ENCODE peak calls at places on chromosomes 7 and 10, in seven cellular contexts. One of them, this sample, is unnamed.

GRCh38 chr7:71311576-71311975 is 179.6 kb downstream of the GALNT17 start:
- DNase-seq in Panc1: no peak
- DNase-seq in type B pancreatic cell: no peak
- DNase-seq in neural progenitor cell: no peak
- DNase-seq in left ventricle myocardium inferior: no peak
- DNase-seq in fibroblast of lung: no peak
- DNase-seq in fibroblast of mammary gland: no peak
- DNase-seq in this sample: no peak

GRCh38 chr7:141076377-141076776 is 2.5 kb downstream of the TMEM178B start:
- DNase-seq in fibroblast of mammary gland: no peak
- DNase-seq in fibroblast of lung: no peak
- DNase-seq in type B pancreatic cell: no peak
- DNase-seq in neural progenitor cell: peak; percentile 79
- DNase-seq in left ventricle myocardium inferior: no peak
- DNase-seq in Panc1: no peak
- DNase-seq in this sample: peak; percentile 4

GRCh38 chr7:33903770-33904679 is 1.3 kb upstream of the BMPER start:
- DNase-seq in left ventricle myocardium inferior: peak; percentile 41
- DNase-seq in neural progenitor cell: peak; percentile 77
- DNase-seq in fibroblast of lung: peak; percentile 42
- DNase-seq in fibroblast of mammary gland: peak; percentile 75
- DNase-seq in type B pancreatic cell: no peak
- DNase-seq in Panc1: no peak
- DNase-seq in this sample: peak; percentile 41

GRCh38 chr10:85900060-85900459 is 466.5 kb downstream of the GRID1 start:
- DNase-seq in neural progenitor cell: no peak
- DNase-seq in left ventricle myocardium inferior: no peak
- DNase-seq in Panc1: no peak
- DNase-seq in fibroblast of mammary gland: no peak
- DNase-seq in type B pancreatic cell: no peak
- DNase-seq in fibroblast of lung: no peak
- DNase-seq in this sample: no peak

GRCh38 chr10:71975087-71975890 is 11.1 kb downstream of the CHST3 start:
- DNase-seq in left ventricle myocardium inferior: peak; percentile 69
- DNase-seq in fibroblast of lung: no peak
- DNase-seq in type B pancreatic cell: no peak
- DNase-seq in neural progenitor cell: no peak
- DNase-seq in fibroblast of mammary gland: no peak
- DNase-seq in Panc1: no peak
- DNase-seq in this sample: no peak

GRCh38 chr7:107430057-107430456 is 39.8 kb upstream of the GPR22 start:
- DNase-seq in neural progenitor cell: no peak
- DNase-seq in Panc1: no peak
- DNase-seq in left ventricle myocardium inferior: no peak
- DNase-seq in type B pancreatic cell: no peak
- DNase-seq in fibroblast of lung: no peak
- DNase-seq in fibroblast of mammary gland: no peak
- DNase-seq in this sample: no peak

GRCh38 chr10:77390481-77390891 is 247.1 kb downstream of the KCNMA1 start:
- DNase-seq in type B pancreatic cell: no peak
- DNase-seq in fibroblast of lung: no peak
- DNase-seq in neural progenitor cell: no peak
- DNase-seq in fibroblast of mammary gland: no peak
- DNase-seq in left ventricle myocardium inferior: no peak
- DNase-seq in Panc1: no peak
- DNase-seq in this sample: no peak

GRCh38 chr7:55369427-55369826 is 4.3 kb downstream of the LANCL2 start:
- DNase-seq in neural progenitor cell: no peak
- DNase-seq in fibroblast of lung: peak; percentile 79
- DNase-seq in Panc1: no peak
- DNase-seq in left ventricle myocardium inferior: no peak
- DNase-seq in fibroblast of mammary gland: peak; percentile 97
- DNase-seq in type B pancreatic cell: no peak
- DNase-seq in this sample: peak; percentile 78

GRCh38 chr7:136923111-136923510 is 54.7 kb downstream of the CHRM2 start:
- DNase-seq in left ventricle myocardium inferior: no peak
- DNase-seq in neural progenitor cell: no peak
- DNase-seq in fibroblast of lung: peak; percentile 15
- DNase-seq in fibroblast of mammary gland: peak; percentile 30
- DNase-seq in type B pancreatic cell: no peak
- DNase-seq in Panc1: no peak
- DNase-seq in this sample: peak; percentile 92

GRCh38 chr7:125670926-125671572 is 741.4 kb upstream of the POT1 start:
- DNase-seq in fibroblast of mammary gland: peak; percentile 20
- DNase-seq in type B pancreatic cell: no peak
- DNase-seq in fibroblast of lung: peak; percentile 33
- DNase-seq in Panc1: peak; percentile 30
- DNase-seq in left ventricle myocardium inferior: no peak
- DNase-seq in neural progenitor cell: peak; percentile 50
- DNase-seq in this sample: peak; percentile 74

GRCh38 chr10:46558411-46559185 is 2.1 kb upstream of the GPRIN2 start:
- DNase-seq in fibroblast of mammary gland: no peak
- DNase-seq in left ventricle myocardium inferior: no peak
- DNase-seq in Panc1: no peak
- DNase-seq in neural progenitor cell: no peak
- DNase-seq in type B pancreatic cell: peak; percentile 71
- DNase-seq in fibroblast of lung: no peak
- DNase-seq in this sample: no peak

GRCh38 chr10:987906-988666 is at the start of gene GTPBP4:
- DNase-seq in Panc1: peak; percentile 69
- DNase-seq in fibroblast of lung: peak; percentile 97
- DNase-seq in left ventricle myocardium inferior: peak; percentile 99
- DNase-seq in type B pancreatic cell: peak; percentile 96
- DNase-seq in fibroblast of mammary gland: peak; percentile 97
- DNase-seq in neural progenitor cell: peak; percentile 98
- DNase-seq in this sample: peak; percentile 98

GRCh38 chr10:81876253-81876731 is 1.3 kb downstream of the NRG3 start:
- DNase-seq in fibroblast of lung: no peak
- DNase-seq in left ventricle myocardium inferior: no peak
- DNase-seq in type B pancreatic cell: no peak
- DNase-seq in Panc1: no peak
- DNase-seq in neural progenitor cell: peak; percentile 78
- DNase-seq in fibroblast of mammary gland: no peak
- DNase-seq in this sample: no peak

GRCh38 chr7:73973091-73973490 is 54.9 kb upstream of the ELN start:
- DNase-seq in fibroblast of lung: no peak
- DNase-seq in type B pancreatic cell: peak; percentile 59
- DNase-seq in neural progenitor cell: no peak
- DNase-seq in fibroblast of mammary gland: no peak
- DNase-seq in left ventricle myocardium inferior: peak; percentile 54
- DNase-seq in Panc1: no peak
- DNase-seq in this sample: no peak

GRCh38 chr7:73972614-73973013 is 55.4 kb upstream of the ELN start:
- DNase-seq in left ventricle myocardium inferior: no peak
- DNase-seq in neural progenitor cell: no peak
- DNase-seq in fibroblast of mammary gland: no peak
- DNase-seq in fibroblast of lung: no peak
- DNase-seq in type B pancreatic cell: peak; percentile 45
- DNase-seq in Panc1: no peak
- DNase-seq in this sample: no peak

GRCh38 chr7:73971315-73971700 is 56.7 kb upstream of the ELN start:
- DNase-seq in neural progenitor cell: no peak
- DNase-seq in Panc1: no peak
- DNase-seq in fibroblast of lung: no peak
- DNase-seq in left ventricle myocardium inferior: no peak
- DNase-seq in type B pancreatic cell: no peak
- DNase-seq in fibroblast of mammary gland: no peak
- DNase-seq in this sample: no peak

GRCh38 chr7:73970801-73971229 is 57.2 kb upstream of the ELN start:
- DNase-seq in Panc1: no peak
- DNase-seq in fibroblast of lung: no peak
- DNase-seq in fibroblast of mammary gland: no peak
- DNase-seq in type B pancreatic cell: no peak
- DNase-seq in left ventricle myocardium inferior: no peak
- DNase-seq in neural progenitor cell: no peak
- DNase-seq in this sample: no peak

GRCh38 chr7:73971701-73972341 is 56.2 kb upstream of the ELN start:
- DNase-seq in Panc1: no peak
- DNase-seq in left ventricle myocardium inferior: no peak
- DNase-seq in neural progenitor cell: no peak
- DNase-seq in fibroblast of lung: no peak
- DNase-seq in fibroblast of mammary gland: no peak
- DNase-seq in type B pancreatic cell: peak; percentile 56
- DNase-seq in this sample: no peak
- TF ChIP-seq CTCF in Panc1: peak; percentile 66
- TF ChIP-seq CTCF in left ventricle myocardium inferior: no peak
- TF ChIP-seq CTCF in neural progenitor cell: peak; percentile 24
- TF ChIP-seq CTCF in fibroblast of lung: peak; percentile 7
- TF ChIP-seq CTCF in fibroblast of mammary gland: no peak
- TF ChIP-seq CTCF in type B pancreatic cell: no peak
- TF ChIP-seq CTCF in this sample: peak; percentile 37

GRCh38 chr7:95430864-95431263 is 4.0 kb downstream of the PON2 start:
- DNase-seq in fibroblast of mammary gland: peak; percentile 84
- DNase-seq in Panc1: no peak
- DNase-seq in left ventricle myocardium inferior: no peak
- DNase-seq in type B pancreatic cell: no peak
- DNase-seq in fibroblast of lung: no peak
- DNase-seq in neural progenitor cell: no peak
- DNase-seq in this sample: peak; percentile 72

GRCh38 chr7:95421847-95422444 is 12.9 kb downstream of the PON2 start:
- DNase-seq in left ventricle myocardium inferior: no peak
- DNase-seq in fibroblast of mammary gland: no peak
- DNase-seq in Panc1: no peak
- DNase-seq in neural progenitor cell: no peak
- DNase-seq in fibroblast of lung: peak; percentile 15
- DNase-seq in type B pancreatic cell: no peak
- DNase-seq in this sample: peak; percentile 49

GRCh38 chr7:95427914-95428516 is 6.8 kb downstream of the PON2 start:
- DNase-seq in fibroblast of mammary gland: no peak
- DNase-seq in type B pancreatic cell: no peak
- DNase-seq in neural progenitor cell: peak; percentile 28
- DNase-seq in left ventricle myocardium inferior: no peak
- DNase-seq in Panc1: no peak
- DNase-seq in fibroblast of lung: no peak
- DNase-seq in this sample: no peak

GRCh38 chr7:95425694-95426093 is 9.1 kb downstream of the PON2 start:
- DNase-seq in neural progenitor cell: no peak
- DNase-seq in left ventricle myocardium inferior: no peak
- DNase-seq in fibroblast of mammary gland: no peak
- DNase-seq in fibroblast of lung: no peak
- DNase-seq in type B pancreatic cell: no peak
- DNase-seq in Panc1: no peak
- DNase-seq in this sample: no peak

GRCh38 chr7:95427123-95427522 is 7.7 kb downstream of the PON2 start:
- DNase-seq in left ventricle myocardium inferior: no peak
- DNase-seq in neural progenitor cell: no peak
- DNase-seq in type B pancreatic cell: no peak
- DNase-seq in fibroblast of mammary gland: no peak
- DNase-seq in fibroblast of lung: no peak
- DNase-seq in Panc1: no peak
- DNase-seq in this sample: no peak
- TF ChIP-seq CTCF in left ventricle myocardium inferior: no peak
- TF ChIP-seq CTCF in neural progenitor cell: peak; percentile 8
- TF ChIP-seq CTCF in type B pancreatic cell: peak; percentile 51
- TF ChIP-seq CTCF in fibroblast of mammary gland: no peak
- TF ChIP-seq CTCF in fibroblast of lung: no peak
- TF ChIP-seq CTCF in Panc1: no peak
- TF ChIP-seq CTCF in this sample: no peak

GRCh38 chr7:114534957-114535356 is 120.3 kb downstream of the FOXP2 start:
- DNase-seq in fibroblast of mammary gland: no peak
- DNase-seq in type B pancreatic cell: no peak
- DNase-seq in neural progenitor cell: no peak
- DNase-seq in fibroblast of lung: peak; percentile 15
- DNase-seq in left ventricle myocardium inferior: no peak
- DNase-seq in Panc1: no peak
- DNase-seq in this sample: peak; percentile 19

GRCh38 chr7:114540291-114540690 is 125.7 kb downstream of the FOXP2 start:
- DNase-seq in left ventricle myocardium inferior: no peak
- DNase-seq in neural progenitor cell: no peak
- DNase-seq in Panc1: no peak
- DNase-seq in fibroblast of lung: no peak
- DNase-seq in fibroblast of mammary gland: peak; percentile 43
- DNase-seq in type B pancreatic cell: no peak
- DNase-seq in this sample: no peak

DNA sequence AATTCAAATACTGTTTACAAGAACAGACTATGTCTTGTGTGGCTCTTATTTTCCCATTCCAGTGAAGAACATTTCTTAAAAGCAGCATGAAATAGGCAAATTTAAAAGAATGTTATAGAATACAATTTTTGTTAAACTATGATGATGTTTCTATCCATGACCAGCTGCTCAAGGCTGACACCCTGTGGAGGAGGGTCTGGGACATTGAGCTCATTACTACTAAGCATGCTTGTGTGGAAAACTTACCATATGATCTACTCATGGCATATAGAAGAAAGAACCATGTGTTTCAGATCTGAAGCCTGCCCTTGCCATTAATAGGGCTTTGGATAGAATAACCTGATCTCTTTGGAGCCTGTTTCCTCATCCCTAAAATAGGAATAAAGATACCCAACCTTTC is 125.0 kb downstream of the FOXP2 start:
- DNase-seq in fibroblast of lung: peak; percentile 66
- DNase-seq in type B pancreatic cell: no peak
- DNase-seq in neural progenitor cell: peak; percentile 20
- DNase-seq in Panc1: no peak
- DNase-seq in fibroblast of mammary gland: peak; percentile 40
- DNase-seq in left ventricle myocardium inferior: no peak
- DNase-seq in this sample: peak; percentile 74
- TF ChIP-seq CTCF in fibroblast of lung: peak; percentile 75
- TF ChIP-seq CTCF in type B pancreatic cell: peak; percentile 56
- TF ChIP-seq CTCF in neural progenitor cell: peak; percentile 36
- TF ChIP-seq CTCF in Panc1: peak; percentile 37
- TF ChIP-seq CTCF in fibroblast of mammary gland: peak; percentile 52
- TF ChIP-seq CTCF in left ventricle myocardium inferior: peak; percentile 39
- TF ChIP-seq CTCF in this sample: peak; percentile 86

DNA sequence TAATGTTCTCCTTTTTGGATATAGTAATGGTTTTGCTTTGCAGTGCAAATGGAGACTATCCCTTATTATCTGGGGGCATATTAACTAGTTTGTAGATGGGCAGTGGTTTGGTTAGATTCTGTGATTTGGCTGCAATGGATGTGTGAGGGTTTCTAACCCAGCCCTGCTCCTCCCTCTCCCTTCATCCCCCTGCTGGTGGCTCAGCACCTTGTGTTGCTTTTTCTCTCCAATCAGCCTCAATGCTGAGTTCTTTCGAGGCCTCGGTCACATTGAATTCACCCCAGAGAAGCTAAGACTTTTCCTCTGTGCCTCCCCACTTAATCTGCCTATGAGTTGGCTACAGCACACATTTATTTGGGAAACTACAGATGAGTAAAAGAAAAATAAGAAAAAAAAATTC is 120.0 kb downstream of the MALRD1 start:
- DNase-seq in fibroblast of lung: peak; percentile 6
- DNase-seq in Panc1: no peak
- DNase-seq in fibroblast of mammary gland: no peak
- DNase-seq in left ventricle myocardium inferior: no peak
- DNase-seq in neural progenitor cell: peak; percentile 64
- DNase-seq in type B pancreatic cell: no peak
- DNase-seq in this sample: peak; percentile 38
- TF ChIP-seq CTCF in fibroblast of lung: peak; percentile 45
- TF ChIP-seq CTCF in Panc1: peak; percentile 17
- TF ChIP-seq CTCF in fibroblast of mammary gland: no peak
- TF ChIP-seq CTCF in left ventricle myocardium inferior: peak; percentile 14
- TF ChIP-seq CTCF in neural progenitor cell: peak; percentile 61
- TF ChIP-seq CTCF in type B pancreatic cell: peak; percentile 65
- TF ChIP-seq CTCF in this sample: peak; percentile 67

This sample was measured in choroid plexus epithelial cell.